ENCODE peak calls at places on chromosomes 13 and 19, in nine cellular contexts. One of them, this sample, is unnamed.

GRCh38 chr13:99658266-99658991 is 157.2 kb downstream of the TM9SF2 start:
- DNase-seq in endodermal cell: peak
- DNase-seq in Peyer's patch: peak
- DNase-seq in hepatocyte: peak
- DNase-seq in breast epithelium: peak
- DNase-seq in brain microvascular endothelial cell: peak
- DNase-seq in fibroblast of pulmonary artery: peak
- DNase-seq in stomach: peak
- DNase-seq in right atrium auricular region: peak
- DNase-seq in this sample: peak

GRCh38 chr19:38095411-38096308 is 128.4 kb downstream of the DPF1 start:
- DNase-seq in brain microvascular endothelial cell: peak
- DNase-seq in breast epithelium: peak
- DNase-seq in stomach: peak
- DNase-seq in Peyer's patch: peak
- DNase-seq in fibroblast of pulmonary artery: peak
- DNase-seq in hepatocyte: peak
- DNase-seq in right atrium auricular region: peak
- DNase-seq in endodermal cell: peak
- DNase-seq in this sample: peak

GRCh38 chr19:35666251-35666913 is at the start of gene UPK1A:
- DNase-seq in endodermal cell: no peak
- DNase-seq in hepatocyte: no peak
- DNase-seq in brain microvascular endothelial cell: no peak
- DNase-seq in Peyer's patch: no peak
- DNase-seq in fibroblast of pulmonary artery: no peak
- DNase-seq in breast epithelium: no peak
- DNase-seq in stomach: no peak
- DNase-seq in right atrium auricular region: no peak
- DNase-seq in this sample: no peak

GRCh38 chr13:22198656-22199217 is 527.9 kb downstream of the FGF9 start:
- DNase-seq in stomach: no peak
- DNase-seq in breast epithelium: no peak
- DNase-seq in hepatocyte: peak
- DNase-seq in fibroblast of pulmonary artery: no peak
- DNase-seq in Peyer's patch: no peak
- DNase-seq in endodermal cell: no peak
- DNase-seq in right atrium auricular region: no peak
- DNase-seq in brain microvascular endothelial cell: no peak
- DNase-seq in this sample: no peak

GRCh38 chr13:99062593-99062992 is 84.7 kb upstream of the DOCK9 start:
- DNase-seq in stomach: no peak
- DNase-seq in Peyer's patch: no peak
- DNase-seq in endodermal cell: no peak
- DNase-seq in fibroblast of pulmonary artery: peak
- DNase-seq in brain microvascular endothelial cell: peak
- DNase-seq in hepatocyte: no peak
- DNase-seq in breast epithelium: no peak
- DNase-seq in right atrium auricular region: no peak
- DNase-seq in this sample: peak

GRCh38 chr19:33819875-33820781 is 23.5 kb downstream of the KCTD15 start:
- DNase-seq in stomach: peak
- DNase-seq in endodermal cell: peak
- DNase-seq in fibroblast of pulmonary artery: peak
- DNase-seq in Peyer's patch: peak
- DNase-seq in hepatocyte: peak
- DNase-seq in breast epithelium: no peak
- DNase-seq in right atrium auricular region: peak
- DNase-seq in brain microvascular endothelial cell: peak
- DNase-seq in this sample: no peak

GRCh38 chr13:106567421-106568224 is at the start of gene ARGLU1:
- DNase-seq in fibroblast of pulmonary artery: peak
- DNase-seq in breast epithelium: peak
- DNase-seq in endodermal cell: peak
- DNase-seq in stomach: peak
- DNase-seq in brain microvascular endothelial cell: peak
- DNase-seq in Peyer's patch: peak
- DNase-seq in hepatocyte: peak
- DNase-seq in right atrium auricular region: peak
- DNase-seq in this sample: peak

GRCh38 chr13:41315466-41316047 is 4.5 kb downstream of the NAA16 start:
- DNase-seq in Peyer's patch: no peak
- DNase-seq in endodermal cell: no peak
- DNase-seq in breast epithelium: no peak
- DNase-seq in right atrium auricular region: no peak
- DNase-seq in hepatocyte: no peak
- DNase-seq in brain microvascular endothelial cell: no peak
- DNase-seq in fibroblast of pulmonary artery: no peak
- DNase-seq in stomach: no peak
- DNase-seq in this sample: no peak

GRCh38 chr19:21698215-21698614 is 69.2 kb downstream of the ZNF100 start:
- DNase-seq in stomach: no peak
- DNase-seq in Peyer's patch: no peak
- DNase-seq in fibroblast of pulmonary artery: peak
- DNase-seq in right atrium auricular region: no peak
- DNase-seq in brain microvascular endothelial cell: no peak
- DNase-seq in hepatocyte: peak
- DNase-seq in endodermal cell: no peak
- DNase-seq in breast epithelium: no peak
- DNase-seq in this sample: no peak

GRCh38 chr13:101988140-101988539 is 413.7 kb downstream of the FGF14 start:
- DNase-seq in breast epithelium: no peak
- DNase-seq in stomach: no peak
- DNase-seq in Peyer's patch: no peak
- DNase-seq in brain microvascular endothelial cell: no peak
- DNase-seq in hepatocyte: no peak
- DNase-seq in endodermal cell: peak
- DNase-seq in fibroblast of pulmonary artery: no peak
- DNase-seq in right atrium auricular region: no peak
- DNase-seq in this sample: no peak

GRCh38 chr19:35545855-35546381 is 492 bp downstream of the TMEM147 start:
- DNase-seq in hepatocyte: peak
- DNase-seq in right atrium auricular region: no peak
- DNase-seq in breast epithelium: no peak
- DNase-seq in brain microvascular endothelial cell: no peak
- DNase-seq in endodermal cell: no peak
- DNase-seq in Peyer's patch: peak
- DNase-seq in stomach: peak
- DNase-seq in fibroblast of pulmonary artery: no peak
- DNase-seq in this sample: no peak

GRCh38 chr13:23868521-23868920 is 20.7 kb downstream of the MIPEP start:
- DNase-seq in brain microvascular endothelial cell: peak
- DNase-seq in hepatocyte: no peak
- DNase-seq in endodermal cell: no peak
- DNase-seq in breast epithelium: no peak
- DNase-seq in Peyer's patch: no peak
- DNase-seq in right atrium auricular region: no peak
- DNase-seq in fibroblast of pulmonary artery: peak
- DNase-seq in stomach: no peak
- DNase-seq in this sample: no peak

GRCh38 chr13:98752111-98752941 is at the start of gene SLC15A1:
- DNase-seq in hepatocyte: peak
- DNase-seq in breast epithelium: no peak
- DNase-seq in stomach: no peak
- DNase-seq in right atrium auricular region: no peak
- DNase-seq in brain microvascular endothelial cell: no peak
- DNase-seq in endodermal cell: peak
- DNase-seq in fibroblast of pulmonary artery: no peak
- DNase-seq in Peyer's patch: no peak
- DNase-seq in this sample: no peak

GRCh38 chr13:44004881-44005280 is 125.2 kb downstream of the LACC1 start:
- DNase-seq in stomach: no peak
- DNase-seq in hepatocyte: peak
- DNase-seq in right atrium auricular region: no peak
- DNase-seq in fibroblast of pulmonary artery: peak
- DNase-seq in endodermal cell: no peak
- DNase-seq in brain microvascular endothelial cell: peak
- DNase-seq in Peyer's patch: no peak
- DNase-seq in breast epithelium: no peak
- DNase-seq in this sample: no peak

GRCh38 chr19:1172353-1173159 is 1.5 kb downstream of the SBNO2 start:
- DNase-seq in hepatocyte: peak
- DNase-seq in breast epithelium: peak
- DNase-seq in endodermal cell: no peak
- DNase-seq in right atrium auricular region: peak
- DNase-seq in stomach: peak
- DNase-seq in Peyer's patch: peak
- DNase-seq in brain microvascular endothelial cell: no peak
- DNase-seq in fibroblast of pulmonary artery: peak
- DNase-seq in this sample: no peak

GRCh38 chr19:39492788-39493187 is 6.0 kb upstream of the DLL3 start:
- DNase-seq in brain microvascular endothelial cell: no peak
- DNase-seq in Peyer's patch: no peak
- DNase-seq in fibroblast of pulmonary artery: no peak
- DNase-seq in right atrium auricular region: no peak
- DNase-seq in breast epithelium: no peak
- DNase-seq in hepatocyte: no peak
- DNase-seq in endodermal cell: no peak
- DNase-seq in stomach: no peak
- DNase-seq in this sample: no peak

GRCh38 chr19:51595190-51595589 is 24.1 kb downstream of the ZNF175 start:
- DNase-seq in fibroblast of pulmonary artery: no peak
- DNase-seq in right atrium auricular region: no peak
- DNase-seq in breast epithelium: no peak
- DNase-seq in endodermal cell: no peak
- DNase-seq in stomach: no peak
- DNase-seq in hepatocyte: no peak
- DNase-seq in brain microvascular endothelial cell: no peak
- DNase-seq in Peyer's patch: no peak
- DNase-seq in this sample: no peak
- H3K4me3 ChIP-seq in fibroblast of pulmonary artery: peak
- H3K4me3 ChIP-seq in right atrium auricular region: no peak
- H3K4me3 ChIP-seq in breast epithelium: peak
- H3K4me3 ChIP-seq in endodermal cell: peak
- H3K4me3 ChIP-seq in stomach: peak
- H3K4me3 ChIP-seq in hepatocyte: no peak
- H3K4me3 ChIP-seq in brain microvascular endothelial cell: no peak
- H3K4me3 ChIP-seq in Peyer's patch: no peak
- H3K4me3 ChIP-seq in this sample: peak

DNA sequence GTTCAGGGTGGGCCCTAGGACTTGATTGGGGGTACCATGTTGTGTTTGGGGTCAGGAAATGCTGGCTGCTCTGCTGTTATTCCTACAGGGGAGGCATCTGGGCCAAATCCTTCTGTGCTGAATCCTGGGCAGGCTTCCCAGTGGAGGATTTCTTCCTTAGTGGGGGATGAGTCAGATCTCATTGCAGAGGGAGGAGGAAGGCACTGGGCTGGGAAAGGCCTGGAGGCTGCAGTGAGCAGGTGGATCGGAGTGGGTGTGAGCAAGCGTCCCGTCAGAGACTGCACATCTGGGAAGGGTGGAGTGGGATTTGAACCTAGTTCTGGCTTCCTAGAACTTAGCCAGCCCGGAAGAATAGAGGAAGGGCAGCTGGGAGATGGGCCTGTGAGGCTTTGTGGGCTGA is 11.5 kb downstream of the CCDC124 start:
- DNase-seq in brain microvascular endothelial cell: peak
- DNase-seq in fibroblast of pulmonary artery: peak
- DNase-seq in breast epithelium: no peak
- DNase-seq in right atrium auricular region: no peak
- DNase-seq in hepatocyte: no peak
- DNase-seq in stomach: no peak
- DNase-seq in Peyer's patch: no peak
- DNase-seq in endodermal cell: no peak
- DNase-seq in this sample: no peak
- H3K4me3 ChIP-seq in brain microvascular endothelial cell: no peak
- H3K4me3 ChIP-seq in fibroblast of pulmonary artery: no peak
- H3K4me3 ChIP-seq in breast epithelium: no peak
- H3K4me3 ChIP-seq in right atrium auricular region: no peak
- H3K4me3 ChIP-seq in hepatocyte: no peak
- H3K4me3 ChIP-seq in stomach: no peak
- H3K4me3 ChIP-seq in Peyer's patch: no peak
- H3K4me3 ChIP-seq in endodermal cell: no peak
- H3K4me3 ChIP-seq in this sample: no peak

GRCh38 chr19:4979211-4979807 is 10.4 kb downstream of the KDM4B start:
- DNase-seq in Peyer's patch: no peak
- DNase-seq in endodermal cell: no peak
- DNase-seq in stomach: no peak
- DNase-seq in right atrium auricular region: no peak
- DNase-seq in hepatocyte: no peak
- DNase-seq in fibroblast of pulmonary artery: no peak
- DNase-seq in breast epithelium: no peak
- DNase-seq in brain microvascular endothelial cell: no peak
- DNase-seq in this sample: no peak

GRCh38 chr19:4976412-4977298 is 7.7 kb downstream of the KDM4B start:
- DNase-seq in hepatocyte: peak
- DNase-seq in brain microvascular endothelial cell: no peak
- DNase-seq in stomach: peak
- DNase-seq in breast epithelium: peak
- DNase-seq in Peyer's patch: peak
- DNase-seq in right atrium auricular region: peak
- DNase-seq in fibroblast of pulmonary artery: peak
- DNase-seq in endodermal cell: peak
- DNase-seq in this sample: no peak

GRCh38 chr19:4980087-4980486 is 11.2 kb downstream of the KDM4B start:
- DNase-seq in right atrium auricular region: no peak
- DNase-seq in hepatocyte: no peak
- DNase-seq in stomach: no peak
- DNase-seq in breast epithelium: no peak
- DNase-seq in brain microvascular endothelial cell: no peak
- DNase-seq in fibroblast of pulmonary artery: no peak
- DNase-seq in Peyer's patch: no peak
- DNase-seq in endodermal cell: no peak
- DNase-seq in this sample: no peak

GRCh38 chr19:4974855-4975469 is 6.0 kb downstream of the KDM4B start:
- DNase-seq in right atrium auricular region: no peak
- DNase-seq in stomach: no peak
- DNase-seq in brain microvascular endothelial cell: no peak
- DNase-seq in endodermal cell: no peak
- DNase-seq in hepatocyte: no peak
- DNase-seq in fibroblast of pulmonary artery: no peak
- DNase-seq in Peyer's patch: no peak
- DNase-seq in breast epithelium: no peak
- DNase-seq in this sample: no peak

GRCh38 chr19:4977299-4978174 is 8.6 kb downstream of the KDM4B start:
- DNase-seq in stomach: peak
- DNase-seq in hepatocyte: no peak
- DNase-seq in fibroblast of pulmonary artery: peak
- DNase-seq in breast epithelium: no peak
- DNase-seq in brain microvascular endothelial cell: peak
- DNase-seq in endodermal cell: no peak
- DNase-seq in right atrium auricular region: no peak
- DNase-seq in Peyer's patch: no peak
- DNase-seq in this sample: no peak
- H3K4me3 ChIP-seq in stomach: no peak
- H3K4me3 ChIP-seq in hepatocyte: no peak
- H3K4me3 ChIP-seq in fibroblast of pulmonary artery: peak
- H3K4me3 ChIP-seq in breast epithelium: peak
- H3K4me3 ChIP-seq in brain microvascular endothelial cell: no peak
- H3K4me3 ChIP-seq in endodermal cell: no peak
- H3K4me3 ChIP-seq in right atrium auricular region: no peak
- H3K4me3 ChIP-seq in Peyer's patch: no peak
- H3K4me3 ChIP-seq in this sample: no peak

DNA sequence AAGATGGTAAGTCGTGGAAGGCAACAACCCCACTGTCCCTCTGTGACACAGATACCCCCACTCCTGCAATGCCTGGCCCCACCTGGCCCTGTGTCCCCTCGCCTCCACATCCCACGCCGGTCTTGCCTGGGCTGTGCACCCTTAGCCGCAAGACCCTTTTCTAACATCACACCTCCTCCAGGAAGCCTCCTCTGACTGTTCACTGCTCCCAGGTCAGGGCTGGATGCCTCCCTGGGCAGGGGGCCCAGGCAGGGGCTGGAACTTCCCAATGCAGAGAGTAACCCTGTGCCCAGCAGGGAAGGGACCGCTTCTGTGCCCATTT is 1.3 kb downstream of the FBN3 start:
- DNase-seq in fibroblast of pulmonary artery: no peak
- DNase-seq in brain microvascular endothelial cell: no peak
- DNase-seq in Peyer's patch: no peak
- DNase-seq in hepatocyte: no peak
- DNase-seq in stomach: no peak
- DNase-seq in endodermal cell: no peak
- DNase-seq in breast epithelium: no peak
- DNase-seq in right atrium auricular region: no peak
- DNase-seq in this sample: no peak
- H3K4me3 ChIP-seq in fibroblast of pulmonary artery: no peak
- H3K4me3 ChIP-seq in brain microvascular endothelial cell: no peak
- H3K4me3 ChIP-seq in Peyer's patch: no peak
- H3K4me3 ChIP-seq in hepatocyte: no peak
- H3K4me3 ChIP-seq in stomach: no peak
- H3K4me3 ChIP-seq in endodermal cell: peak
- H3K4me3 ChIP-seq in breast epithelium: no peak
- H3K4me3 ChIP-seq in right atrium auricular region: no peak
- H3K4me3 ChIP-seq in this sample: peak

This sample was measured in SK-N-MC.